ENCODE peak calls at places on chromosomes 1 and 21, in nine cellular contexts. One of them, this sample, is unnamed.

GRCh38 chr1:53948291-53948690 is 2.1 kb downstream of the LRRC42 start:
- DNase-seq in activated CD8-positive, alpha-beta memory T cell treated with anti-CD3 and anti-CD28 coated beads, Interleukin-2, amount 50 U/mL, for 48 hours: no peak
- DNase-seq in aorta: no peak
- DNase-seq in NAMALWA: no peak
- DNase-seq in mesendoderm: no peak
- DNase-seq in CD4-positive, CD25-positive, alpha-beta regulatory T cell: no peak
- DNase-seq in nucleus accumbens: no peak
- DNase-seq in stimulated activated CD4-positive, alpha-beta T cell treated with anti-CD3 and anti-CD28 coated beads, Interleukin-15, amount 100 ng/mL, for 1 hour: no peak
- DNase-seq in foreskin fibroblast: no peak
- DNase-seq in this sample: no peak

GRCh38 chr21:31235671-31236450 is 108.2 kb downstream of the TIAM1 start:
- DNase-seq in activated CD8-positive, alpha-beta memory T cell treated with anti-CD3 and anti-CD28 coated beads, Interleukin-2, amount 50 U/mL, for 48 hours: no peak
- DNase-seq in mesendoderm: no peak
- DNase-seq in nucleus accumbens: no peak
- DNase-seq in aorta: no peak
- DNase-seq in stimulated activated CD4-positive, alpha-beta T cell treated with anti-CD3 and anti-CD28 coated beads, Interleukin-15, amount 100 ng/mL, for 1 hour: no peak
- DNase-seq in foreskin fibroblast: no peak
- DNase-seq in CD4-positive, CD25-positive, alpha-beta regulatory T cell: no peak
- DNase-seq in NAMALWA: no peak
- DNase-seq in this sample: no peak

GRCh38 chr1:246742396-246742795 is 18.2 kb downstream of the SCCPDH start:
- DNase-seq in stimulated activated CD4-positive, alpha-beta T cell treated with anti-CD3 and anti-CD28 coated beads, Interleukin-15, amount 100 ng/mL, for 1 hour: no peak
- DNase-seq in nucleus accumbens: no peak
- DNase-seq in activated CD8-positive, alpha-beta memory T cell treated with anti-CD3 and anti-CD28 coated beads, Interleukin-2, amount 50 U/mL, for 48 hours: no peak
- DNase-seq in CD4-positive, CD25-positive, alpha-beta regulatory T cell: no peak
- DNase-seq in NAMALWA: no peak
- DNase-seq in foreskin fibroblast: no peak
- DNase-seq in mesendoderm: no peak
- DNase-seq in aorta: no peak
- DNase-seq in this sample: no peak

GRCh38 chr1:226874579-226875425 is 4.4 kb downstream of the PSEN2 start:
- DNase-seq in aorta: no peak
- DNase-seq in CD4-positive, CD25-positive, alpha-beta regulatory T cell: no peak
- DNase-seq in mesendoderm: no peak
- DNase-seq in stimulated activated CD4-positive, alpha-beta T cell treated with anti-CD3 and anti-CD28 coated beads, Interleukin-15, amount 100 ng/mL, for 1 hour: no peak
- DNase-seq in foreskin fibroblast: no peak
- DNase-seq in NAMALWA: no peak
- DNase-seq in nucleus accumbens: no peak
- DNase-seq in activated CD8-positive, alpha-beta memory T cell treated with anti-CD3 and anti-CD28 coated beads, Interleukin-2, amount 50 U/mL, for 48 hours: peak
- DNase-seq in this sample: peak

GRCh38 chr1:185719021-185719420 is 15.2 kb upstream of the HMCN1 start:
- DNase-seq in NAMALWA: no peak
- DNase-seq in aorta: peak
- DNase-seq in stimulated activated CD4-positive, alpha-beta T cell treated with anti-CD3 and anti-CD28 coated beads, Interleukin-15, amount 100 ng/mL, for 1 hour: no peak
- DNase-seq in nucleus accumbens: no peak
- DNase-seq in foreskin fibroblast: peak
- DNase-seq in activated CD8-positive, alpha-beta memory T cell treated with anti-CD3 and anti-CD28 coated beads, Interleukin-2, amount 50 U/mL, for 48 hours: no peak
- DNase-seq in mesendoderm: peak
- DNase-seq in CD4-positive, CD25-positive, alpha-beta regulatory T cell: no peak
- DNase-seq in this sample: no peak

GRCh38 chr1:9852004-9852403 is 28.2 kb upstream of the CLSTN1 start:
- DNase-seq in CD4-positive, CD25-positive, alpha-beta regulatory T cell: no peak
- DNase-seq in aorta: no peak
- DNase-seq in foreskin fibroblast: no peak
- DNase-seq in nucleus accumbens: no peak
- DNase-seq in activated CD8-positive, alpha-beta memory T cell treated with anti-CD3 and anti-CD28 coated beads, Interleukin-2, amount 50 U/mL, for 48 hours: no peak
- DNase-seq in stimulated activated CD4-positive, alpha-beta T cell treated with anti-CD3 and anti-CD28 coated beads, Interleukin-15, amount 100 ng/mL, for 1 hour: no peak
- DNase-seq in mesendoderm: no peak
- DNase-seq in NAMALWA: no peak
- DNase-seq in this sample: no peak

GRCh38 chr1:113975211-113975895 is 3.9 kb upstream of the OLFML3 start:
- DNase-seq in nucleus accumbens: no peak
- DNase-seq in NAMALWA: no peak
- DNase-seq in activated CD8-positive, alpha-beta memory T cell treated with anti-CD3 and anti-CD28 coated beads, Interleukin-2, amount 50 U/mL, for 48 hours: no peak
- DNase-seq in aorta: no peak
- DNase-seq in CD4-positive, CD25-positive, alpha-beta regulatory T cell: no peak
- DNase-seq in mesendoderm: no peak
- DNase-seq in stimulated activated CD4-positive, alpha-beta T cell treated with anti-CD3 and anti-CD28 coated beads, Interleukin-15, amount 100 ng/mL, for 1 hour: no peak
- DNase-seq in foreskin fibroblast: no peak
- DNase-seq in this sample: peak

GRCh38 chr1:85583355-85584263 is 3.0 kb downstream of the CCN1 start:
- DNase-seq in stimulated activated CD4-positive, alpha-beta T cell treated with anti-CD3 and anti-CD28 coated beads, Interleukin-15, amount 100 ng/mL, for 1 hour: no peak
- DNase-seq in NAMALWA: no peak
- DNase-seq in mesendoderm: no peak
- DNase-seq in activated CD8-positive, alpha-beta memory T cell treated with anti-CD3 and anti-CD28 coated beads, Interleukin-2, amount 50 U/mL, for 48 hours: no peak
- DNase-seq in nucleus accumbens: no peak
- DNase-seq in foreskin fibroblast: no peak
- DNase-seq in CD4-positive, CD25-positive, alpha-beta regulatory T cell: no peak
- DNase-seq in aorta: no peak
- DNase-seq in this sample: no peak

GRCh38 chr1:67468066-67468718 is 38.0 kb upstream of the SERBP1 start:
- DNase-seq in mesendoderm: no peak
- DNase-seq in aorta: peak
- DNase-seq in NAMALWA: no peak
- DNase-seq in foreskin fibroblast: no peak
- DNase-seq in nucleus accumbens: no peak
- DNase-seq in stimulated activated CD4-positive, alpha-beta T cell treated with anti-CD3 and anti-CD28 coated beads, Interleukin-15, amount 100 ng/mL, for 1 hour: no peak
- DNase-seq in activated CD8-positive, alpha-beta memory T cell treated with anti-CD3 and anti-CD28 coated beads, Interleukin-2, amount 50 U/mL, for 48 hours: no peak
- DNase-seq in CD4-positive, CD25-positive, alpha-beta regulatory T cell: no peak
- DNase-seq in this sample: no peak

This sample was measured in KBM-7.